ENCODE peak calls at places on chromosomes 11 and 22, in six cellular contexts. S is kidney; N is HL-60; O is germinal center; F is activated CD4-positive, alpha-beta T cell treated with anti-CD3 and anti-CD28 coated beads, Interleukin-2, amount 50 U/mL, for 4 hours; G is iris pigment epithelial cell. X is an unnamed sample.

GRCh38 chr11:74870485-74870884 is 78.4 kb downstream of the XRRA1 start:
- DNase-seq in S (no peak), O (peak; percentile 52), N (peak; percentile 21), F (no peak), G (peak; percentile 66), X (no peak)

GRCh38 chr22:26445577-26446275 is 16.7 kb downstream of the ASPHD2 start:
- DNase-seq in G (no peak), N (no peak), O (no peak), F (no peak), S (no peak), X (no peak)

GRCh38 chr11:24324211-24324610 is 172.6 kb upstream of the LUZP2 start:
- DNase-seq in O (no peak), S (no peak), F (no peak), G (peak; percentile 38), N (no peak), X (no peak)

GRCh38 chr11:57527056-57527631 is 3.4 kb downstream of the TIMM10 start:
- DNase-seq in G (peak; percentile 52), F (peak; percentile 66), O (peak; percentile 49), S (no peak), N (no peak), X (peak; percentile 66)

GRCh38 chr11:83511646-83512045 is 225.5 kb upstream of the CCDC90B start:
- DNase-seq in O (no peak), F (no peak), N (no peak), G (no peak), S (no peak), X (no peak)

GRCh38 chr11:24622262-24622661 is 125.4 kb downstream of the LUZP2 start:
- DNase-seq in F (no peak), N (no peak), G (no peak), S (no peak), O (no peak), X (no peak)

GRCh38 chr22:38317995-38318715 is 922 bp upstream of the CSNK1E start:
- DNase-seq in F (no peak), O (no peak), N (no peak), S (peak; percentile 87), G (peak; percentile 92), X (peak; percentile 63)

GRCh38 chr22:42419328-42419881 is 12.8 kb downstream of the NFAM1 start:
- DNase-seq in N (no peak), O (peak; percentile 26), S (peak; percentile 92), F (no peak), G (no peak), X (no peak)

GRCh38 chr11:9155930-9156329 is 64.5 kb upstream of the SCUBE2 start:
- DNase-seq in S (no peak), N (no peak), G (no peak), F (no peak), O (no peak), X (no peak)

GRCh38 chr22:27504854-27505253 is 296.7 kb downstream of the MN1 start:
- DNase-seq in N (no peak), G (no peak), F (no peak), O (no peak), S (peak; percentile 15), X (no peak)

GRCh38 chr11:95641506-95641905 is 148.1 kb downstream of the FAM76B start:
- DNase-seq in G (no peak), S (no peak), O (peak; percentile 8), F (no peak), N (peak; percentile 86), X (no peak)

GRCh38 chr22:38314992-38315800 is 2.0 kb downstream of the CSNK1E start:
- DNase-seq in N (no peak), G (no peak), O (peak; percentile 59), F (no peak), S (no peak), X (no peak)

GRCh38 chr11:69133251-69133650 is 22.5 kb upstream of the SMIM38 start:
- DNase-seq in F (no peak), O (no peak), N (no peak), S (no peak), G (no peak), X (no peak)

GRCh38 chr22:36819112-36819511 is 2.3 kb upstream of the PVALB start:
- DNase-seq in G (no peak), N (no peak), S (no peak), O (no peak), F (no peak), X (no peak)

GRCh38 chr11:108902027-108902469 is 237.2 kb downstream of the DDX10 start:
- DNase-seq in S (no peak), O (no peak), G (no peak), N (no peak), F (no peak), X (no peak)

GRCh38 chr11:18490319-18490718 is 34.7 kb downstream of the LDHAL6A start:
- DNase-seq in S (no peak), O (no peak), F (no peak), G (peak; percentile 21), N (no peak), X (no peak)

GRCh38 chr22:20438678-20439492 is 1.3 kb upstream of the SCARF2 start:
- DNase-seq in S (peak; percentile 78), N (no peak), O (no peak), F (no peak), G (no peak), X (no peak)

GRCh38 chr11:4704054-4704789 is at the start of gene MMP26:
- DNase-seq in S (no peak), G (no peak), N (no peak), O (no peak), F (no peak), X (no peak)

GRCh38 chr11:28649922-28650321 is 541.7 kb downstream of the METTL15 start:
- DNase-seq in F (no peak), G (peak; percentile 43), S (no peak), N (no peak), O (no peak), X (no peak)

GRCh38 chr22:33440756-33441155 is 382.6 kb upstream of the SYN3 start:
- DNase-seq in N (no peak), F (no peak), G (no peak), S (no peak), O (no peak), X (no peak)

GRCh38 chr11:117862753-117863152 is 13.7 kb downstream of the FXYD6 start:
- DNase-seq in N (no peak), G (no peak), O (no peak), S (no peak), F (no peak), X (no peak)

GRCh38 chr11:114068327-114068726 is 8.8 kb downstream of the ZBTB16 start:
- DNase-seq in O (no peak), N (no peak), G (no peak), S (no peak), F (no peak), X (no peak)

GRCh38 chr11:119284344-119285157 is 32.4 kb downstream of the MCAM start:
- DNase-seq in S (no peak), O (peak; percentile 59), F (no peak), G (peak; percentile 37), N (no peak), X (no peak)

GRCh38 chr11:2762451-2762850 is 62.7 kb upstream of the KCNQ1OT1 start:
- DNase-seq in N (no peak), O (no peak), S (peak; percentile 62), G (no peak), F (no peak), X (no peak)

GRCh38 chr11:29452131-29452530 is 564.7 kb downstream of the KCNA4 start:
- DNase-seq in N (no peak), G (peak; percentile 70), S (no peak), O (no peak), F (no peak), X (no peak)

GRCh38 chr11:120035756-120036155 is 102.2 kb downstream of the TRIM29 start:
- DNase-seq in F (no peak), S (no peak), O (no peak), N (no peak), G (no peak), X (no peak)

GRCh38 chr11:116130122-116130521 is 625.9 kb upstream of the CADM1 start:
- DNase-seq in G (no peak), F (no peak), O (no peak), N (no peak), S (no peak), X (no peak)

GRCh38 chr22:36386351-36386899 is 1.3 kb downstream of the MYH9 start:
- DNase-seq in F (no peak), G (peak; percentile 61), N (no peak), S (peak; percentile 92), O (peak; percentile 50), X (no peak)

X was measured in left ventricle myocardium inferior.